ENCODE peak calls at places on chromosomes 11 and 22, in five cellular contexts. A is sigmoid colon, B is A549, Y is epithelial cell of esophagus, K is AG10803. F is an unnamed sample.

GRCh38 chr11:117037279-117037951 is 60.8 kb downstream of the SIK3 start:
- DNase-seq in A (no peak), B (no peak), Y (peak; percentile 57), K (no peak), F (peak; percentile 12)

GRCh38 chr11:118051611-118052461 is 25.0 kb upstream of the TMPRSS4 start:
- DNase-seq in A (no peak), B (no peak), Y (no peak), K (no peak), F (no peak)

GRCh38 chr11:449889-450808 is at the start of gene PTDSS2:
- DNase-seq in A (peak; percentile 99), B (peak; percentile 97), Y (peak; percentile 97), K (peak; percentile 94), F (peak; percentile 98)

GRCh38 chr11:74493816-74494630 is 499 bp upstream of the LIPT2 start:
- DNase-seq in A (no peak), B (peak; percentile 33), Y (peak; percentile 91), K (peak; percentile 33), F (no peak)

GRCh38 chr11:36453678-36454077 is 56.4 kb downstream of the TRAF6 start:
- DNase-seq in A (no peak), B (peak; percentile 31), Y (peak; percentile 84), K (no peak), F (peak; percentile 39)

GRCh38 chr11:8839306-8839956 is 71.6 kb upstream of the AKIP1 start:
- DNase-seq in A (no peak), B (no peak), Y (no peak), K (peak; percentile 31), F (no peak)

GRCh38 chr11:32088117-32088941 is 2.5 kb upstream of the RCN1 start:
- DNase-seq in A (no peak), B (no peak), Y (peak; percentile 75), K (peak; percentile 89), F (peak; percentile 95)

GRCh38 chr11:105937331-105937730 is 84.7 kb downstream of the MSANTD4 start:
- DNase-seq in A (no peak), B (peak; percentile 2), Y (peak; percentile 54), K (no peak), F (peak; percentile 79)

GRCh38 chr11:579830-580601 is 3.7 kb downstream of the PHRF1 start:
- DNase-seq in A (no peak), B (no peak), Y (no peak), K (no peak), F (peak; percentile 48)

GRCh38 chr11:68593441-68593840 is 90.9 kb upstream of the GAL start:
- DNase-seq in A (no peak), B (no peak), Y (no peak), K (no peak), F (no peak)

GRCh38 chr11:16981651-16982194 is 32.5 kb downstream of the PLEKHA7 start:
- DNase-seq in A (no peak), B (peak; percentile 32), Y (peak; percentile 13), K (peak; percentile 42), F (peak; percentile 47)

GRCh38 chr11:42770444-42771065 is 541.2 kb upstream of the API5 start:
- DNase-seq in A (no peak), B (peak; percentile 28), Y (peak; percentile 35), K (peak; percentile 26), F (peak; percentile 4)

GRCh38 chr11:44006882-44007495 is 40.8 kb upstream of the ACCSL start:
- DNase-seq in A (peak; percentile 41), B (no peak), Y (no peak), K (no peak), F (no peak)

GRCh38 chr11:12159351-12160099 is 49.1 kb downstream of the MICAL2 start:
- DNase-seq in A (peak; percentile 86), B (peak; percentile 59), Y (peak; percentile 78), K (peak; percentile 85), F (peak; percentile 93)

GRCh38 chr22:39546889-39547586 is 14.5 kb upstream of the RPS19BP1 start:
- DNase-seq in A (no peak), B (no peak), Y (peak; percentile 39), K (no peak), F (peak; percentile 69)

GRCh38 chr11:17015639-17016125 is 1.5 kb upstream of the PLEKHA7 start:
- DNase-seq in A (no peak), B (peak; percentile 12), Y (no peak), K (peak; percentile 45), F (peak; percentile 53)

GRCh38 chr22:21102659-21103267 is 57.0 kb downstream of the LRRC74B start:
- DNase-seq in A (peak; percentile 76), B (peak; percentile 82), Y (peak; percentile 61), K (peak; percentile 43), F (peak; percentile 73)

GRCh38 chr11:87926250-87926970 is 248.8 kb downstream of the RAB38 start:
- DNase-seq in A (no peak), B (peak; percentile 29), Y (peak; percentile 96), K (peak; percentile 71), F (peak; percentile 78)

GRCh38 chr11:106161775-106162174 is 84.3 kb downstream of the AASDHPPT start:
- DNase-seq in A (no peak), B (no peak), Y (peak; percentile 69), K (no peak), F (no peak)

GRCh38 chr22:24894998-24895397 is 51.5 kb downstream of the LHFPL7 start:
- DNase-seq in A (peak; percentile 88), B (peak; percentile 72), Y (peak; percentile 75), K (peak; percentile 34), F (peak; percentile 90)

GRCh38 chr11:123429336-123429735 is 733 bp upstream of the GRAMD1B start:
- DNase-seq in A (no peak), B (no peak), Y (peak; percentile 54), K (peak; percentile 87), F (peak; percentile 19)

GRCh38 chr11:69703711-69704507 is at the start of gene FGF19:
- DNase-seq in A (no peak), B (no peak), Y (no peak), K (no peak), F (no peak)

GRCh38 chr11:17906436-17906835 is 106.4 kb downstream of the SERGEF start:
- DNase-seq in A (no peak), B (peak; percentile 20), Y (peak; percentile 28), K (no peak), F (no peak)

GRCh38 chr11:78061921-78062311 is 1.7 kb upstream of the THRSP start:
- DNase-seq in A (no peak), B (no peak), Y (peak; percentile 17), K (no peak), F (no peak)

GRCh38 chr11:43579171-43579918 is 101.2 kb upstream of the HSD17B12 start:
- DNase-seq in A (no peak), B (peak; percentile 67), Y (peak; percentile 59), K (no peak), F (no peak)

GRCh38 chr11:76628408-76628947 is 42.1 kb downstream of the LRRC32 start:
- DNase-seq in A (peak; percentile 52), B (no peak), Y (no peak), K (no peak), F (no peak)

DNA sequence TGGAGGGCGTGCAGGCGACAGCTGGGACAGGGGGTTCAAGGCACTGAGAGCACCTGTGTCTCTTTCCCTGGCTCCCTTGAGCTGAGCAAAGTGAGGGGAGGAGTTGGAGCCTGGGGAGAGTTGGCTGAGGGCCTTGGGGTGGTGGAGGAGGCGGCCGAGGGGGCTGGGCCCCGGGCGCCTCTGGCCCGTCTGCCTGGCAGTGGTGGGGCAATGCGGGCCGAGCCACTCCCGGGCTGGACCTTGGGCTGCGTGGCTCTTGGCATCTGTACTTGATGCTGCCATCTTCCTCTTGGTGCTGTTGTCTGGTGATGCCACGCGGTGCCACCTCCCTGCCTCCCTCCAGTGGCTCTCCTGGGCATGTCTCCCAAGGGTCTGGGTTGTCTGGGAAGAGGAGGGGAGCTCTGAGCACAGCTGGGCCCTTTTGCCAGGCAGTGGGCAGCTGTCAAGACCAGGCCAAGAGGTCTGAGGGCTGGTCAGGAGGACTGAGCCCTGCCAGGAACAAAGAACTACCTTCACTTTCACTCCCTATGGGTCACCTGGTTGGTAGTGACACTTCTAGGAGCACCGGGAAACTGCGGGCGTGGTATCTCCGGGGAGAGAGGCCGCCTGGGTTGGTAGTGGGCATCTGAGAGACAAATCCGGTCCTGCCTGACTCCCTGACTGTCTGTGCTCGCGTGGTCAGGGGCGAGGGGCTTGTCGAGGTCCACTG is 1.3 kb downstream of the GRIK4 start:
- DNase-seq in A (no peak), B (peak; percentile 26), Y (no peak), K (no peak), F (no peak)
- TF ChIP-seq CTCF in A (no peak), B (no peak), Y (peak; percentile 19), K (no peak), F (peak; percentile 1)

DNA sequence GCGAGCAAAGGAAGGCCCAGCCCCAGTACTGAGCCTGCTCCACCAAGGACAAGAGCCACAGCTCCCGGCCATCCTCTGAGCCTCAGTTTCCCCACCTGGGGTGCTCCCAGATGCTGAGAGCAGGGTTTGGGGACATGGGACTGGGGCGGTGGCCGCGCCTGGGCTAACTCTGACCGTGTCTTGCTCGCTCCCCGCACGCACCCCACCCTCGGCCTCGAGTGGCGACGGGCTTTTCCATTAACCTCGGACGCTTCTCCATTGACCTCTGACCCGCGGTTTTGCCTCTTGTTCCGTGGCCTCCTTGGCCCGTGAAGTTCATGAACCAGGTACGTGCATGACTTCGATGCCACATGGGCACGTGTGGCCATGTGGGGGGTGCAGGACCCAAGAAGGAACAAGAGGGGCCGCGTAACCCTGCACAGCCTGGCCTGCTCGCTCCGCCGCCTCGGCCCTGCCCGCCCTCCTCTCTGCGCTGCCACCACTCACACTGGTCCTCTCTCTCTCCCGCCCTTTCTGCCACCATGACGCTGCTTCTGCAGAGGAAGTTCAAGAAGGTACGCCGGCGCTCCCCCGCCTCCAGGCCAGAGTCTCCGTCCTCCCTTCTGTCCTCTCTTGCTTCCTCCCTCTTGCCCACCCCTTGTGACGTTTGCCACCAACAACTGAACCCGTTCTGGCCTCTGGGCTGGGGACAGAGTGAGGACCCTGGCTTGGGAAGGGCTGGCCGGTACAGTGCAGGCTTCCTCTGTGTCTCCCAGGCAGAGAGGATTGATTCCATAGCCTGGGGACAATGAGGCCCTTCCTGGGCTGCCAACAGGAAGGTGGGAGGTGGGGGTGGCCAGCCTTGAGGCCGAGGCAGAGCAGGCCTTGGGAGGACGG is 6.9 kb downstream of the TNNT3 start:
- DNase-seq in A (no peak), B (no peak), Y (no peak), K (no peak), F (no peak)
- H3K4me3 ChIP-seq in A (no peak overlapping the region), B (no peak overlapping the region), Y (no peak overlapping the region), K (no peak overlapping the region), F (no peak overlapping the region)

DNA sequence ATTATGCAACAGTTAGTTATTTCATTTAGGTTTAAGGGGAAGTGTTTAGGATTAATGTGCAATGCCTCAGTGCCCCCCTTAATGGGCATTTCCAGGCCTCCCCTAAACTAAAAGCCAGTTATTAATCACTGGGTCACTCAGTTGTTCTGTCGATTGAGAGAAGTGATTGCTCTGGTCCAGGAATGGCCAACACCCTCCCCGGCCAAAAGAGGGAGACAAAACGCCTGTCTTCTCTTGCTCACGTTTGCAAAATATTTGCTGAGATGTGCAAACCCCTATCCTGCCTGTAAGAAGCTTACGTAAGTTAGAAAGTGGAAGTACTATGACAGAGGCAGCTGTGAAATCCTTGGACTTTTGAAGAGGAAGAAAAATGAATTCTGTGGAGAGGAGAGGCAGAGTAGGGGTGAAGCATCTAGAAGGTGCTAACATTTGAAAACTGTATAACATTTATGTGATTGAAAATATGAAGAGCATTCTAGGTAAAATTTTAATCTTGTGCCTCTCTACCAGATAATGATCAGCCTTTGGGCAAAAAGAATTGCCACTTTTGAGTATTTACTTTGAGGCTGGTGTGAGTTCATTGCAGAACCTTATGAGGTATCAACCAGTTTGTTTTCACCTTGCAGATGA is 37.7 kb downstream of the NTM start:
- DNase-seq in A (no peak), B (peak; percentile 40), Y (peak; percentile 68), K (peak; percentile 52), F (peak; percentile 26)
- TF ChIP-seq CTCF in A (no peak), B (peak; percentile 14), Y (peak; percentile 81), K (peak; percentile 70), F (peak; percentile 51)

DNA sequence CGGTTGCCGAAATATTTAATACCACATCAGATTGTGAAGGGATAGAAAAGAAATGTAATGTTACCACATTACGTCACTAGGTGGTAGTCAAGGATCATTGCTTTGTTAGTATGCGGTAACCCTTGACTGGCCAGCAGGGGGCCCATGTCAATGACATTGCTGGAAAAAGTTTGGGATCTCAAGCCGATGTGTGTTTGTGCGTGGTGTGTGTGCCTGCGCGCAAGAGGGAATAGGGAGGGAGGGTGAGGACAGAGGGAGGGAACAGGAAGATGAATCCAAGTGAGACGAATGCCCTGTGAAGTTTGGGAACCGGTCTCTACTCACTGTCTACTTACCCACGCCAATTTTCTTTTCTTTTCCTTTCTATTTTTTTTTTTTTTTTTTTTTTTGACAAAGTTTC is 10.7 kb upstream of the MRGPRX2 start:
- DNase-seq in A (peak; percentile 75), B (peak; percentile 90), Y (peak; percentile 85), K (peak; percentile 86), F (peak; percentile 85)
- H3K4me3 ChIP-seq in A (no peak overlapping the region), B (peak overlapping the region; percentile 18), Y (no peak overlapping the region), K (peak overlapping the region; percentile 40), F (peak overlapping the region; percentile 33)

F was measured in choroid plexus epithelial cell.